ENCODE peak calls at places on chromosomes 5 and 9, in five cellular contexts. One of them, this sample, is unnamed.

GRCh38 chr5:169577966-169578365 is 5.6 kb upstream of the SPDL1 start:
- DNase-seq in activated CD4-positive, alpha-beta T cell treated with anti-CD3 and anti-CD28 coated beads, Interleukin-2, amount 10 ng/mL, durations not matched to agents 7 days and 5 days: no peak
- DNase-seq in T-helper 2 cell: no peak
- DNase-seq in NCI-H82: peak
- DNase-seq in IMR-90: no peak
- DNase-seq in this sample: peak

GRCh38 chr5:54571462-54571861 is 53.9 kb downstream of the SNX18 start:
- DNase-seq in activated CD4-positive, alpha-beta T cell treated with anti-CD3 and anti-CD28 coated beads, Interleukin-2, amount 10 ng/mL, durations not matched to agents 7 days and 5 days: no peak
- DNase-seq in T-helper 2 cell: no peak
- DNase-seq in NCI-H82: no peak
- DNase-seq in IMR-90: no peak
- DNase-seq in this sample: no peak

GRCh38 chr5:1110930-1111726 is 735 bp downstream of the SLC12A7 start:
- DNase-seq in activated CD4-positive, alpha-beta T cell treated with anti-CD3 and anti-CD28 coated beads, Interleukin-2, amount 10 ng/mL, durations not matched to agents 7 days and 5 days: peak
- DNase-seq in T-helper 2 cell: no peak
- DNase-seq in NCI-H82: no peak
- DNase-seq in IMR-90: no peak
- DNase-seq in this sample: no peak

GRCh38 chr9:19485193-19485592 is 76.4 kb downstream of the ACER2 start:
- DNase-seq in activated CD4-positive, alpha-beta T cell treated with anti-CD3 and anti-CD28 coated beads, Interleukin-2, amount 10 ng/mL, durations not matched to agents 7 days and 5 days: no peak
- DNase-seq in T-helper 2 cell: no peak
- DNase-seq in NCI-H82: no peak
- DNase-seq in IMR-90: no peak
- DNase-seq in this sample: no peak

GRCh38 chr5:176716320-176716719 is 69.0 kb downstream of the TSPAN17 start:
- DNase-seq in activated CD4-positive, alpha-beta T cell treated with anti-CD3 and anti-CD28 coated beads, Interleukin-2, amount 10 ng/mL, durations not matched to agents 7 days and 5 days: no peak
- DNase-seq in T-helper 2 cell: no peak
- DNase-seq in NCI-H82: peak
- DNase-seq in IMR-90: peak
- DNase-seq in this sample: peak

GRCh38 chr5:31886206-31886605 is 247.3 kb downstream of the PDZD2 start:
- DNase-seq in activated CD4-positive, alpha-beta T cell treated with anti-CD3 and anti-CD28 coated beads, Interleukin-2, amount 10 ng/mL, durations not matched to agents 7 days and 5 days: no peak
- DNase-seq in T-helper 2 cell: no peak
- DNase-seq in NCI-H82: no peak
- DNase-seq in IMR-90: no peak
- DNase-seq in this sample: no peak

GRCh38 chr5:68499952-68500351 is 284.4 kb downstream of the PIK3R1 start:
- DNase-seq in activated CD4-positive, alpha-beta T cell treated with anti-CD3 and anti-CD28 coated beads, Interleukin-2, amount 10 ng/mL, durations not matched to agents 7 days and 5 days: no peak
- DNase-seq in T-helper 2 cell: no peak
- DNase-seq in NCI-H82: no peak
- DNase-seq in IMR-90: peak
- DNase-seq in this sample: no peak

GRCh38 chr5:98414938-98415337 is 358.5 kb upstream of the RGMB start:
- DNase-seq in activated CD4-positive, alpha-beta T cell treated with anti-CD3 and anti-CD28 coated beads, Interleukin-2, amount 10 ng/mL, durations not matched to agents 7 days and 5 days: no peak
- DNase-seq in T-helper 2 cell: no peak
- DNase-seq in NCI-H82: no peak
- DNase-seq in IMR-90: peak
- DNase-seq in this sample: peak

GRCh38 chr9:124110307-124110915 is 98.8 kb downstream of the LHX2 start:
- DNase-seq in activated CD4-positive, alpha-beta T cell treated with anti-CD3 and anti-CD28 coated beads, Interleukin-2, amount 10 ng/mL, durations not matched to agents 7 days and 5 days: peak
- DNase-seq in T-helper 2 cell: peak
- DNase-seq in NCI-H82: no peak
- DNase-seq in IMR-90: peak
- DNase-seq in this sample: peak

GRCh38 chr5:135631356-135631755 is 52.6 kb upstream of the CXCL14 start:
- DNase-seq in activated CD4-positive, alpha-beta T cell treated with anti-CD3 and anti-CD28 coated beads, Interleukin-2, amount 10 ng/mL, durations not matched to agents 7 days and 5 days: no peak
- DNase-seq in T-helper 2 cell: no peak
- DNase-seq in NCI-H82: no peak
- DNase-seq in IMR-90: no peak
- DNase-seq in this sample: no peak

GRCh38 chr9:76576344-76576743 is 117.4 kb downstream of the GCNT1 start:
- DNase-seq in activated CD4-positive, alpha-beta T cell treated with anti-CD3 and anti-CD28 coated beads, Interleukin-2, amount 10 ng/mL, durations not matched to agents 7 days and 5 days: peak
- DNase-seq in T-helper 2 cell: no peak
- DNase-seq in NCI-H82: peak
- DNase-seq in IMR-90: peak
- DNase-seq in this sample: peak

GRCh38 chr5:6480133-6481051 is 31.7 kb downstream of the UBE2QL1 start:
- DNase-seq in activated CD4-positive, alpha-beta T cell treated with anti-CD3 and anti-CD28 coated beads, Interleukin-2, amount 10 ng/mL, durations not matched to agents 7 days and 5 days: no peak
- DNase-seq in T-helper 2 cell: no peak
- DNase-seq in NCI-H82: peak
- DNase-seq in IMR-90: no peak
- DNase-seq in this sample: no peak

GRCh38 chr9:125626187-125626586 is 80.8 kb downstream of the MAPKAP1 start:
- DNase-seq in activated CD4-positive, alpha-beta T cell treated with anti-CD3 and anti-CD28 coated beads, Interleukin-2, amount 10 ng/mL, durations not matched to agents 7 days and 5 days: no peak
- DNase-seq in T-helper 2 cell: no peak
- DNase-seq in NCI-H82: peak
- DNase-seq in IMR-90: peak
- DNase-seq in this sample: no peak